ENCODE peak calls at places on chromosomes 16 and 17, in four cellular contexts. X is K562, L is H1, O is GM12878. K is an unnamed sample.

GRCh38 chr17:57211543-57211942 is 44.8 kb upstream of the MSI2 start:
- DNase-seq in X (no peak), L (no peak), O (no peak), K (peak)

GRCh38 chr17:68832140-68832871 is 122.9 kb downstream of the ABCA8 start:
- DNase-seq in X (no peak), L (no peak), O (no peak), K (no peak)

GRCh38 chr17:3667366-3668278 is 756 bp downstream of the TAX1BP3 start:
- DNase-seq in X (peak), L (peak), O (no peak), K (peak)

GRCh38 chr17:38898291-38898679 is 27.1 kb upstream of the LASP1NB start:
- DNase-seq in X (no peak), L (no peak), O (no peak), K (no peak)

GRCh38 chr16:89175280-89176146 is 4.0 kb downstream of the CDH15 start:
- DNase-seq in X (no peak), L (peak), O (no peak), K (no peak)

GRCh38 chr16:73717266-73718057 is 579.2 kb upstream of the PSMD7 start:
- DNase-seq in X (no peak), L (no peak), O (no peak), K (no peak)

GRCh38 chr16:23587726-23588125 is 8.4 kb downstream of the NDUFAB1 start:
- DNase-seq in X (no peak), L (no peak), O (no peak), K (peak)

GRCh38 chr17:82230627-82231311 is 1.9 kb downstream of the SLC16A3 start:
- DNase-seq in X (peak), L (no peak), O (no peak), K (peak)

GRCh38 chr16:48277158-48277557 is 29.8 kb upstream of the ABCC11 start:
- DNase-seq in X (no peak), L (no peak), O (no peak), K (no peak)

GRCh38 chr17:83084621-83085056 is 5.2 kb downstream of the METRNL start:
- DNase-seq in X (no peak), L (no peak), O (no peak), K (no peak)

GRCh38 chr17:2634361-2634960 is 41.0 kb downstream of the PAFAH1B1 start:
- DNase-seq in X (no peak), L (no peak), O (no peak), K (peak)

GRCh38 chr17:36888236-36888957 is 48.9 kb upstream of the LHX1 start:
- DNase-seq in X (no peak), L (no peak), O (no peak), K (no peak)

GRCh38 chr16:72013389-72013788 is 4.8 kb downstream of the DHODH start:
- DNase-seq in X (peak), L (no peak), O (no peak), K (peak)

GRCh38 chr17:64004218-64004770 is 6.1 kb downstream of the PRR29 start:
- DNase-seq in X (no peak), L (peak), O (no peak), K (no peak)

GRCh38 chr16:2003231-2003826 is 6.3 kb downstream of the ZNF598 start:
- DNase-seq in X (no peak), L (no peak), O (no peak), K (no peak)

GRCh38 chr17:27572665-27573064 is 58.3 kb upstream of the LGALS9 start:
- DNase-seq in X (no peak), L (no peak), O (no peak), K (peak)

GRCh38 chr16:5581963-5582362 is 484.4 kb upstream of the EEF2KMT start:
- DNase-seq in X (no peak), L (no peak), O (no peak), K (no peak)

GRCh38 chr16:73058221-73058615 is 10.3 kb upstream of the ZFHX3 start:
- DNase-seq in X (peak), L (peak), O (no peak), K (no peak)

GRCh38 chr17:51486885-51487520 is 226.7 kb downstream of the UTP18 start:
- DNase-seq in X (no peak), L (no peak), O (no peak), K (no peak)

GRCh38 chr17:80970044-80970761 is 21.4 kb upstream of the CHMP6 start:
- DNase-seq in X (peak), L (no peak), O (no peak), K (no peak)

GRCh38 chr17:40307001-40307690 is 1.8 kb upstream of the RARA start:
- DNase-seq in X (no peak), L (no peak), O (no peak), K (no peak)

GRCh38 chr17:16285646-16286008 is 67.6 kb downstream of the CENPV start:
- DNase-seq in X (no peak), L (no peak), O (no peak), K (no peak)

GRCh38 chr16:54706406-54706805 is 224.3 kb upstream of the IRX5 start:
- DNase-seq in X (no peak), L (no peak), O (no peak), K (no peak)

GRCh38 chr16:58110590-58111330 is 18.4 kb downstream of the CFAP20 start:
- DNase-seq in X (no peak), L (no peak), O (no peak), K (peak)

GRCh38 chr16:46775214-46775613 is 27.1 kb upstream of the MYLK3 start:
- DNase-seq in X (no peak), L (peak), O (no peak), K (peak)

GRCh38 chr16:46782320-46782719 is 34.2 kb upstream of the MYLK3 start:
- DNase-seq in X (no peak), L (no peak), O (no peak), K (no peak)

GRCh38 chr16:46772463-46772862 is 24.3 kb upstream of the MYLK3 start:
- DNase-seq in X (no peak), L (peak), O (no peak), K (no peak)

GRCh38 chr16:46774743-46775177 is 26.6 kb upstream of the MYLK3 start:
- DNase-seq in X (no peak), L (no peak), O (peak), K (no peak)

GRCh38 chr16:46777804-46778203 is 29.7 kb upstream of the MYLK3 start:
- DNase-seq in X (no peak), L (peak), O (no peak), K (no peak)
- TF ChIP-seq CHD1 in X (no peak), L (no peak), O (no peak), K (no peak)

GRCh38 chr17:47251421-47251940 is 2.1 kb upstream of the ITGB3 start:
- DNase-seq in X (no peak), L (no peak), O (no peak), K (no peak)

GRCh38 chr17:47250855-47251254 is 2.8 kb upstream of the ITGB3 start:
- DNase-seq in X (no peak), L (no peak), O (no peak), K (no peak)

GRCh38 chr17:47253541-47254402 is at the start of gene ITGB3:
- DNase-seq in X (peak), L (peak), O (no peak), K (peak)

GRCh38 chr17:47252766-47253512 is 688 bp upstream of the ITGB3 start:
- DNase-seq in X (no peak), L (no peak), O (no peak), K (no peak)

GRCh38 chr17:47252209-47252608 is 1.4 kb upstream of the ITGB3 start:
- DNase-seq in X (no peak), L (no peak), O (no peak), K (no peak)
- TF ChIP-seq CHD1 in X (no peak), L (no peak), O (no peak), K (no peak)

GRCh38 chr17:32016231-32016630 is 9.0 kb downstream of the LRRC37B start:
- DNase-seq in X (no peak), L (no peak), O (no peak), K (no peak)

GRCh38 chr17:32015245-32016013 is 8.2 kb downstream of the LRRC37B start:
- DNase-seq in X (no peak), L (no peak), O (no peak), K (peak)

GRCh38 chr17:32021618-32021955 is 14.4 kb downstream of the LRRC37B start:
- DNase-seq in X (no peak), L (no peak), O (no peak), K (no peak)

GRCh38 chr17:32019228-32019627 is 12.0 kb downstream of the LRRC37B start:
- DNase-seq in X (no peak), L (no peak), O (no peak), K (no peak)

GRCh38 chr17:32020943-32021617 is 13.9 kb downstream of the LRRC37B start:
- DNase-seq in X (no peak), L (no peak), O (no peak), K (no peak)
- TF ChIP-seq CHD1 in X (no peak), L (no peak), O (no peak), K (no peak)

GRCh38 chr17:31321481-31321880 is at the start of gene EVI2A:
- DNase-seq in X (peak), L (no peak), O (peak), K (peak)
- TF ChIP-seq CHD1 in X (no peak), L (no peak), O (no peak), K (no peak)

GRCh38 chr16:495127-495748 is 32.3 kb upstream of the CAPN15 start:
- DNase-seq in X (peak), L (peak), O (no peak), K (peak)

GRCh38 chr16:492211-492875 is 35.2 kb upstream of the CAPN15 start:
- DNase-seq in X (no peak), L (no peak), O (no peak), K (no peak)

GRCh38 chr16:489606-490005 is 37.9 kb upstream of the CAPN15 start:
- DNase-seq in X (no peak), L (no peak), O (no peak), K (no peak)

GRCh38 chr16:490768-491167 is 36.7 kb upstream of the CAPN15 start:
- DNase-seq in X (no peak), L (no peak), O (no peak), K (no peak)

DNA sequence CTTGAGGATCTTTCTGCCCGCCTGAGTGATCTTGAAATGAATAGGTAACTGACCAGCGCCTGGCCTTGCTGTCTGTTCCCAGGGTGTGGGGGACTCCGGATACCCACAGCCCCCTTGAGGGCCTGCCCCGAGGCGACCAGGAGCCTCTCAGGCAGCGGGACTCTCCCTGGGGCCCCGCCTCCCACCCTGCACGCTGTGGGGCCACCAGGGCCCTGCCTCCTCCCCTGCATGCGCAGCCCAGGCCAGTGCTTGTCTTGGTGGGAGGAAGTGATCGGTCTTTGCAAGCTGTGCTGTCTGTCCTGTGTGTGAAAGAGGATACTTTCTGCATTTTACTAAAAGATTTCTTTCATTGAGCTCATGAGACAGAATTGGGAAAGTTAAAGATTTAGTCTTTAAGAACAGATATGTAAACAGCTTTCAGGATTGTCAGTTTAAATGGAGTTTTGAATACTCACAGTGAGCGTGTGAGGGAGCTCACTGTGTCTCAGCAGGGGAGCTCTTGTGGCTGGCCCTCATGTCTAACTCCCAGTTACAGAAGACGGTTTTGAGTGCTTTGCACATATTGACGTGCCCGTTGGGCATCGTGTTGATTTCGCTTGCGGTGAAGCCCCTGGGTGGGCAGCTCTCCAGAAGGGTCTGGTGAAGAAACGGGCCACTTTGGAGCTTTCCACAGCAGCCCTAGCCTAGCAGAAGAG is 36.1 kb upstream of the CAPN15 start:
- DNase-seq in X (no peak), L (no peak), O (no peak), K (no peak)
- TF ChIP-seq CHD1 in X (no peak), L (no peak), O (no peak), K (no peak)

DNA sequence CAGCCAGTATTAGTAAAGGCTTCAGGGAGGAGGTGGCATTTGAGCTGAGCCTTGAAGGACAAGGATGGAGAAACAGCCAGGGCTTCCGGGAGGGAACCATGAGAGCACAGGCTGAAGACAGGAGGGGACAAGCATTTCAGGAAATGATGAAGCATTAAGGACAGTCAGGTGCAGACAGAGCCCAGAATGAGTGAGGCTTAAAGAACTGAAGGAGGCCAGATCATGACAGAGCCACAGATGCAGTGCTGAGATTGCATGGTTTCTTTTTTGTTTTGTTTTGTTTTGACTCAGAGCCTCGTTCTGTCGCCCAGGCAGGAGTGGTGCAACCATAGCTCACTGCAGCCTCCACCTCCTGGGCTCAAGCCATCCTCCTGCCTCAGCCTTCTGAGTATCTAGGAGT is 211.5 kb downstream of the SOX9 start:
- DNase-seq in X (no peak), L (no peak), O (peak), K (peak)
- TF ChIP-seq CHD1 in X (no peak), L (no peak), O (no peak), K (no peak)

GRCh38 chr17:75535119-75535537 is 9.6 kb downstream of the LLGL2 start:
- DNase-seq in X (no peak), L (no peak), O (peak), K (no peak)
- TF ChIP-seq CHD1 in X (no peak), L (no peak), O (no peak), K (no peak)

DNA sequence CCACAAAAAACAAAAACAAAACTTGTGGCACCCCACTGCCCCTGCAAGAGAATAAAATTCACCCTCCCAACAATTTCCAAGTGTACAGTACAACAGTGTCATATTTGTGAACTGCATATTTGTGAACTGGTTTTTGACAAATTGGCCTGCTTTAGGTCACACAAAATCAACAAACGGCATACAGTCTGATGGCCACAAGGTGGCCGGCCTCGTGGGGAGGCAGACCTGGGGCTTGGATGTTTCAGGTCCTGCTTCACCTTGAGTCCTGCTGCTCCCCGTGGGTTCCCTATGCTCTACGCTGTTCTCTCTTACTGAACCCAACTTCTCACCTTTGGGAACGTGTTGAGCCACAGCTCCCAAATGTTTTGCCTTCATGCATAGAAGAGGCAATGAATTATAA is 102.2 kb downstream of the CDK5R1 start:
- DNase-seq in X (peak), L (no peak), O (no peak), K (no peak)
- TF ChIP-seq CHD1 in X (no peak), L (no peak), O (no peak), K (no peak)

GRCh38 chr16:69187387-69187890 is 475 bp downstream of the SNTB2 start:
- DNase-seq in X (peak), L (peak), O (no peak), K (no peak)
- TF ChIP-seq CHD1 in X (no peak), L (no peak), O (no peak), K (no peak)